ENCODE peak calls at places on chromosomes 3 and 15, in eight cellular contexts. O is EH; A is activated T-cell treated with anti-CD3 and anti-CD28 coated beads for 1 hour; M is mesendoderm; W is B cell; K is ovary; Z is mesenchymal stem cell; B is stimulated activated CD8-positive, alpha-beta memory T cell treated with anti-CD3 and anti-CD28 coated beads, Interleukin-15, amount 100 ng/mL, for 24 hours. Q is an unnamed sample.

GRCh38 chr15:28992996-28993719 is 107.4 kb downstream of the APBA2 start:
- DNase-seq in O (peak), M (no peak), A (no peak), B (no peak), W (no peak), Z (no peak), K (peak), Q (no peak)

GRCh38 chr3:12381199-12381598 is 92.3 kb downstream of the PPARG start:
- DNase-seq in Z (no peak), K (no peak), B (no peak), O (no peak), M (no peak), A (no peak), W (no peak), Q (no peak)

GRCh38 chr3:133573054-133573628 is 345 bp upstream of the CDV3 start:
- DNase-seq in K (peak), Z (peak), O (peak), W (peak), M (peak), B (peak), A (peak), Q (peak)

GRCh38 chr3:27533718-27534578 is 49.8 kb upstream of the SLC4A7 start:
- DNase-seq in W (no peak), O (peak), M (peak), K (no peak), B (no peak), Z (peak), A (peak), Q (peak)

GRCh38 chr3:99960123-99960878 is 142.6 kb downstream of the CMSS1 start:
- DNase-seq in M (no peak), Z (no peak), W (no peak), O (no peak), B (no peak), A (no peak), K (no peak), Q (no peak)

GRCh38 chr3:142502187-142502985 is 54.5 kb upstream of the XRN1 start:
- DNase-seq in A (no peak), M (no peak), B (no peak), W (no peak), O (peak), Z (peak), K (no peak), Q (no peak)

GRCh38 chr15:69434679-69435078 is 17.9 kb upstream of the RPLP1 start:
- DNase-seq in B (no peak), A (no peak), M (no peak), K (no peak), O (no peak), Z (no peak), W (no peak), Q (no peak)

GRCh38 chr3:125120370-125121122 is 64.7 kb upstream of the HEG1 start:
- DNase-seq in Z (no peak), B (no peak), A (no peak), W (no peak), K (no peak), O (no peak), M (peak), Q (no peak)

GRCh38 chr3:125165189-125165947 is 47.2 kb downstream of the SLC12A8 start:
- DNase-seq in B (no peak), O (peak), K (peak), M (peak), A (no peak), Z (peak), W (no peak), Q (no peak)

GRCh38 chr3:29609007-29609805 is 328.3 kb downstream of the RBMS3 start:
- DNase-seq in M (no peak), O (no peak), Z (no peak), W (no peak), A (no peak), B (no peak), K (no peak), Q (no peak)